ENCODE peak calls at places on chromosomes 6 and 20, in eight cellular contexts. P is left ventricle myocardium inferior, I is LNCaP clone FGC, H is WERI-Rb-1, R is fibroblast of mammary gland, Y is IMR-90, N is ovary, Q is neural progenitor cell. V is an unnamed sample.

GRCh38 chr6:124812067-124812466 is 150.2 kb upstream of the RNF217 start:
- DNase-seq in P (no peak), I (no peak), H (no peak), R (no peak), Y (no peak), N (no peak), Q (no peak), V (no peak)

GRCh38 chr20:62727584-62728027 is 19.0 kb downstream of the NTSR1 start:
- DNase-seq in P (peak), I (no peak), H (peak), R (no peak), Y (no peak), N (no peak), Q (no peak), V (no peak)

GRCh38 chr20:8523684-8524083 is 391.6 kb downstream of the PLCB1 start:
- DNase-seq in P (no peak), I (no peak), H (peak), R (no peak), Y (peak), N (no peak), Q (peak), V (no peak)

GRCh38 chr6:55209059-55209458 is 34.7 kb downstream of the HCRTR2 start:
- DNase-seq in P (no peak), I (no peak), H (no peak), R (no peak), Y (no peak), N (no peak), Q (no peak), V (no peak)

GRCh38 chr20:6993016-6993415 is 225.5 kb downstream of the BMP2 start:
- DNase-seq in P (no peak), I (no peak), H (no peak), R (peak), Y (no peak), N (no peak), Q (no peak), V (no peak)

GRCh38 chr20:16846011-16846410 is 97.9 kb downstream of the OTOR start:
- DNase-seq in P (no peak), I (no peak), H (no peak), R (no peak), Y (peak), N (no peak), Q (no peak), V (no peak)

GRCh38 chr6:43033874-43034273 is 12.5 kb downstream of the RRP36 start:
- DNase-seq in P (no peak), I (no peak), H (no peak), R (no peak), Y (no peak), N (no peak), Q (no peak), V (no peak)

GRCh38 chr20:48701702-48702101 is 126.1 kb downstream of the PREX1 start:
- DNase-seq in P (no peak), I (no peak), H (no peak), R (no peak), Y (no peak), N (no peak), Q (no peak), V (no peak)

GRCh38 chr6:44268095-44268628 is 2.1 kb upstream of the TMEM151B start:
- DNase-seq in P (no peak), I (no peak), H (peak), R (peak), Y (peak), N (no peak), Q (peak), V (no peak)

GRCh38 chr6:75934643-75935472 is 137.6 kb downstream of the IMPG1 start:
- DNase-seq in P (no peak), I (peak), H (peak), R (peak), Y (peak), N (peak), Q (peak), V (peak)

GRCh38 chr20:17678886-17679285 is 3.2 kb downstream of the RRBP1 start:
- DNase-seq in P (no peak), I (no peak), H (no peak), R (no peak), Y (no peak), N (no peak), Q (no peak), V (no peak)

GRCh38 chr6:593139-593906 is 63.6 kb downstream of the HUS1B start:
- DNase-seq in P (no peak), I (peak), H (peak), R (peak), Y (peak), N (peak), Q (peak), V (peak)

GRCh38 chr20:49747707-49748524 is 34.2 kb upstream of the B4GALT5 start:
- DNase-seq in P (peak), I (no peak), H (no peak), R (peak), Y (peak), N (peak), Q (no peak), V (peak)

GRCh38 chr20:54560357-54560756 is 85.0 kb downstream of the DOK5 start:
- DNase-seq in P (no peak), I (no peak), H (no peak), R (peak), Y (no peak), N (no peak), Q (no peak), V (no peak)

GRCh38 chr20:18851556-18852098 is 38.0 kb downstream of the SCP2D1 start:
- DNase-seq in P (no peak), I (no peak), H (no peak), R (no peak), Y (no peak), N (no peak), Q (no peak), V (no peak)

GRCh38 chr6:93419304-93420162 is at the start of gene EPHA7:
- DNase-seq in P (peak), I (peak), H (peak), R (peak), Y (peak), N (peak), Q (peak), V (peak)

GRCh38 chr6:89217308-89217999 is at the start of gene GABRR1:
- DNase-seq in P (no peak), I (no peak), H (no peak), R (peak), Y (no peak), N (no peak), Q (no peak), V (no peak)
- H3K4me3 ChIP-seq in P (no peak), I (no peak), H (no peak), R (no peak), Y (no peak), N (no peak), Q (no peak), V (no peak)

GRCh38 chr6:10413850-10414765 is 766 bp downstream of the TFAP2A start:
- DNase-seq in P (no peak), I (no peak), H (peak), R (no peak), Y (no peak), N (no peak), Q (peak), V (no peak)
- TF ChIP-seq CTCF in P (no peak), I (peak), H (peak), R (no peak), Y (no peak), N (no peak), Q (peak), V (peak)

GRCh38 chr20:59299961-59300340 is 460 bp upstream of the EDN3 start:
- DNase-seq in P (no peak), I (no peak), H (peak), R (no peak), Y (no peak), N (no peak), Q (no peak), V (no peak)

GRCh38 chr20:59301343-59302007 is 1.1 kb downstream of the EDN3 start:
- DNase-seq in P (no peak), I (no peak), H (no peak), R (no peak), Y (no peak), N (no peak), Q (no peak), V (no peak)

GRCh38 chr20:59297641-59298040 is 2.8 kb upstream of the EDN3 start:
- DNase-seq in P (no peak), I (no peak), H (no peak), R (no peak), Y (no peak), N (no peak), Q (peak), V (no peak)

GRCh38 chr20:59295531-59295930 is 4.9 kb upstream of the EDN3 start:
- DNase-seq in P (no peak), I (no peak), H (no peak), R (no peak), Y (no peak), N (no peak), Q (no peak), V (no peak)

DNA sequence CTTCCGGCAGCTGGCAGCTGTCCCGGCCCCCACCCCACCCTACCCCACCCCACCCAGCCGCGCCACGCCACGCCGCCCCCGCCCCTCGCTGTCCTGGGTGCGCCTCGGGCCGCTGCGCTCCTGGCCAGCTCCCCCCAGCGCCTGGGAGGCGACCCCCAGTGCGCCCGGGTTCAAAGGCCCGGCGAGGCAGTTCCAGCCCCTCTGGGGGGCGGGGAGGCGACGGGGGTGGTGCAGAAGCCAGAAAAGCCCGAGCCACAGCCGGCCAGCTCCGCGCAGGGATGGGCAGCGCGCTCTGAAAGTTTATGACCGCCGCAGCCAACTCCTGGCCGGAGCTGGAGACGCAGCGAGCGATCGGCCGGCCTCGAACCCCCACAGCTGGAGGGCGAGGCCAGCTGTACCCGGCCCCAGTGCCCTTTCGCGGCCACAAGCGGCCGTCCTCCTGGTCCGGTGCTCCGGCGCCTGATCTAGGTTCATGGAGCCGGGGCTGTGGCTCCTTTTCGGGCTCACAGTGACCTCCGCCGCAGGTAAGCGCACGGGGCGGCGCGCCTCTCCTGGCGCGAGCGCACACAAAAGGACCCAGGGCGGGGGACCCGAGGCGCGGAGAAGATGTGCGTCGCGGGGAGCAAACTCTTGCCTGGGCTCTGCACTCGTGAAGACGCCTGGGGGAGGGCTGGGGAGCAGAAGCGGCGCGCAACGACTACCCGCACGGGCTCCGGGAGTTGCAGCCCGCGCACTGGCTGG is at the start of gene EDN3:
- DNase-seq in P (no peak), I (no peak), H (no peak), R (no peak), Y (no peak), N (no peak), Q (peak), V (no peak)
- H3K4me3 ChIP-seq in P (peak), I (no peak), H (peak), R (no peak), Y (no peak), N (peak), Q (peak), V (no peak)

DNA sequence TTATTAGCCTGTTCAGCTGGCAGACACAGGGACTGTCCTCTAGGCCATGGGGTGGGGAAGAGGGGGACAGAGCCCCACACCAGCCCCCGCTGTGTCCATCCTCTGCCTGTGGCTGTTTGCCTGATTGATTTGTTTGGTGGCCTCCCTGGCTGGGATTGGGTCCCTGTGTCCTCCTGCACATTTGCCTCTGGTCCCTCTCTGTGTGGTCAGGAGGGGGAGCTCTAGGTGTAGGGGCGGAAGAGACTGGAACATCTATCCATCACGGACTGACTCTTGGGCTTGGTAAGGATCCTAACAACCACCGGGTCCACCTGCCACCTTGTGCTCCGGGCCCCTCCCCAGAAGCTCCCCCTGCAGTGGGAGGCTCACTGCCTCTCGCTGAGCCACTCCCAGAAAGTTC is 38.4 kb upstream of the CCDC167 start:
- DNase-seq in P (no peak), I (no peak), H (peak), R (no peak), Y (no peak), N (no peak), Q (no peak), V (no peak)
- TF ChIP-seq CTCF in P (peak), I (peak), H (peak), R (peak), Y (peak), N (no peak), Q (peak), V (peak)